ENCODE peak calls at places on chromosome X, in eight cellular contexts. G is EH, W is progenitor cell of endocrine pancreas, V is non-pigmented ciliary epithelial cell, H is Peyer's patch, L is H4, Z is NCI-H1092, D is NCI-H2171 treated with DMSO at 0.1 percent for 48 hours. K is an unnamed sample.

GRCh38 chrX:1629244-1629643 is 14.4 kb downstream of the ASMT start:
- DNase-seq in D (no peak), H (no peak), Z (no peak), L (no peak), W (no peak), G (no peak), V (no peak), K (no peak)

GRCh38 chrX:16320765-16321355 is 153.6 kb downstream of the MAGEB17 start:
- DNase-seq in W (no peak), D (no peak), G (peak), V (peak), Z (no peak), H (no peak), L (no peak), K (no peak)

GRCh38 chrX:153491351-153492152 is 3.2 kb upstream of the BGN start:
- DNase-seq in D (no peak), L (no peak), Z (no peak), V (no peak), G (no peak), W (no peak), H (no peak), K (no peak)

GRCh38 chrX:107420571-107420970 is 28.9 kb upstream of the FRMPD3 start:
- DNase-seq in D (no peak), G (no peak), V (no peak), Z (no peak), W (no peak), L (no peak), H (no peak), K (no peak)

GRCh38 chrX:39984191-39984956 is 113.4 kb downstream of the BCOR start:
- DNase-seq in H (no peak), Z (no peak), D (peak), G (peak), V (peak), L (peak), W (no peak), K (no peak)

GRCh38 chrX:39283239-39283638 is 482.0 kb downstream of the MID1IP1 start:
- DNase-seq in Z (no peak), H (no peak), W (no peak), D (no peak), L (no peak), G (no peak), V (no peak), K (no peak)

GRCh38 chrX:72330131-72330530 is 24.4 kb upstream of the CITED1 start:
- DNase-seq in Z (no peak), G (no peak), W (no peak), D (peak), H (no peak), V (no peak), L (no peak), K (no peak)

GRCh38 chrX:129529685-129530281 is 6.5 kb upstream of the SMARCA1 start:
- DNase-seq in L (no peak), D (peak), V (no peak), W (no peak), Z (peak), H (no peak), G (peak), K (no peak)

GRCh38 chrX:118207831-118208453 is 91.3 kb upstream of the KLHL13 start:
- DNase-seq in V (no peak), D (no peak), L (no peak), G (no peak), W (no peak), Z (peak), H (no peak), K (no peak)

GRCh38 chrX:112163916-112164315 is 81.3 kb upstream of the TRPC5 start:
- DNase-seq in W (no peak), L (peak), V (no peak), D (no peak), G (no peak), H (no peak), Z (no peak), K (no peak)

GRCh38 chrX:135596495-135596894 is 76.0 kb downstream of the INTS6L start:
- DNase-seq in V (no peak), W (peak), L (peak), G (peak), H (peak), Z (peak), D (no peak), K (no peak)

GRCh38 chrX:151973851-151974335 is 583 bp downstream of the GABRE start:
- DNase-seq in V (no peak), W (no peak), H (peak), G (peak), D (no peak), Z (no peak), L (peak), K (no peak)

GRCh38 chrX:110384490-110384889 is 25.8 kb downstream of the RTL9 start:
- DNase-seq in H (no peak), W (no peak), D (no peak), G (peak), V (no peak), L (peak), Z (no peak), K (no peak)

GRCh38 chrX:30627818-30628652 is 25.2 kb upstream of the GK start:
- DNase-seq in V (no peak), Z (no peak), D (no peak), W (no peak), H (no peak), G (no peak), L (no peak), K (no peak)

GRCh38 chrX:118978451-118978850 is 4.0 kb downstream of the LONRF3 start:
- DNase-seq in Z (no peak), H (no peak), V (no peak), W (no peak), G (no peak), D (no peak), L (no peak), K (no peak)

GRCh38 chrX:30967516-30967915 is 78.5 kb upstream of the TAB3 start:
- DNase-seq in H (no peak), L (no peak), D (no peak), Z (no peak), V (no peak), G (no peak), W (no peak), K (no peak)

GRCh38 chrX:6052111-6052745 is 176.4 kb downstream of the NLGN4X start:
- DNase-seq in H (no peak), G (no peak), W (no peak), Z (no peak), L (peak), V (no peak), D (peak), K (no peak)

GRCh38 chrX:154083134-154083517 is 14.4 kb downstream of the MECP2 start:
- DNase-seq in Z (no peak), V (no peak), L (no peak), H (no peak), G (no peak), W (no peak), D (no peak), K (no peak)

GRCh38 chrX:131801066-131801465 is 222.0 kb upstream of the STK26 start:
- DNase-seq in W (no peak), D (no peak), Z (no peak), G (no peak), V (no peak), H (no peak), L (no peak), K (no peak)

GRCh38 chrX:17403231-17403691 is 28.3 kb downstream of the NHS start:
- DNase-seq in Z (no peak), D (no peak), L (peak), V (no peak), G (no peak), H (no peak), W (no peak), K (no peak)

GRCh38 chrX:145817666-145818521 is at the start of gene SLITRK2:
- DNase-seq in D (no peak), H (no peak), L (peak), W (peak), V (no peak), G (no peak), Z (no peak), K (no peak)

GRCh38 chrX:130385520-130385919 is at the start of gene GPR119:
- DNase-seq in L (no peak), V (no peak), G (no peak), D (no peak), W (no peak), Z (no peak), H (no peak), K (no peak)

GRCh38 chrX:140509468-140510305 is 4.8 kb upstream of the SOX3 start:
- DNase-seq in Z (no peak), L (no peak), V (no peak), W (no peak), G (no peak), H (no peak), D (no peak), K (no peak)

GRCh38 chrX:74104356-74105065 is 199.5 kb upstream of the ZCCHC13 start:
- DNase-seq in Z (no peak), L (no peak), W (no peak), D (no peak), V (no peak), G (peak), H (no peak), K (no peak)

GRCh38 chrX:95076449-95076848 is 1402.4 kb downstream of the FAM133A start:
- DNase-seq in G (peak), V (no peak), Z (no peak), W (no peak), D (peak), H (no peak), L (peak), K (no peak)

GRCh38 chrX:112642349-112642748 is 37.4 kb downstream of the LHFPL1 start:
- DNase-seq in V (no peak), D (peak), W (peak), G (peak), Z (peak), L (peak), H (peak), K (peak)

GRCh38 chrX:47218920-47219815 is 687 bp downstream of the CDK16 start:
- DNase-seq in L (no peak), V (no peak), G (no peak), H (peak), D (no peak), W (peak), Z (peak), K (no peak)

GRCh38 chrX:21930986-21931385 is 9.5 kb upstream of the SMS start:
- DNase-seq in L (no peak), H (no peak), Z (no peak), D (no peak), G (no peak), W (no peak), V (no peak), K (no peak)

GRCh38 chrX:19904778-19905367 is 17.5 kb upstream of the SH3KBP1 start:
- DNase-seq in G (peak), H (peak), W (no peak), Z (peak), V (no peak), L (peak), D (peak), K (no peak)

GRCh38 chrX:25296850-25297249 is 281.1 kb upstream of the ARX start:
- DNase-seq in V (no peak), H (no peak), D (no peak), W (no peak), L (no peak), Z (no peak), G (no peak), K (no peak)

GRCh38 chrX:17590892-17591740 is 146.2 kb upstream of the SCML1 start:
- DNase-seq in Z (peak), W (peak), G (peak), V (no peak), D (peak), H (peak), L (peak), K (peak)

GRCh38 chrX:24283122-24283789 is 30.6 kb downstream of the SUPT20HL2 start:
- DNase-seq in G (no peak), Z (no peak), D (no peak), W (no peak), H (no peak), V (no peak), L (no peak), K (no peak)

GRCh38 chrX:108224727-108225455 is 133.3 kb downstream of the ATG4A start:
- DNase-seq in V (no peak), H (no peak), L (peak), W (peak), Z (peak), D (peak), G (peak), K (peak)

GRCh38 chrX:155880586-155881157 is 473 bp upstream of the VAMP7 start:
- DNase-seq in H (no peak), V (no peak), L (no peak), W (no peak), D (no peak), Z (no peak), G (no peak), K (no peak)

GRCh38 chrX:110210417-110211139 is 107.3 kb downstream of the AMMECR1 start:
- DNase-seq in H (no peak), W (no peak), G (peak), V (peak), D (peak), Z (no peak), L (peak), K (no peak)

GRCh38 chrX:23694606-23695005 is 27.3 kb downstream of the PRDX4 start:
- DNase-seq in Z (peak), H (peak), L (peak), G (peak), V (peak), W (peak), D (no peak), K (no peak)

K was measured in NCI-H187 treated with DMSO at 0.1 percent for 48 hours.